ENCODE peak calls at places on chromosomes 13 and 19, in four cellular contexts. Y is nucleus accumbens, M is body of pancreas, N is GM12892. H is an unnamed sample.

GRCh38 chr19:2269244-2270156 is 12.5 kb downstream of the PEAK3 start:
- DNase-seq in M (peak), N (peak), Y (peak), H (peak)

GRCh38 chr13:113562085-113562749 is 22.3 kb upstream of the TFDP1 start:
- DNase-seq in N (peak), Y (no peak), M (peak), H (peak)

GRCh38 chr13:34412817-34413365 is 529.2 kb upstream of the NBEA start:
- DNase-seq in N (no peak), Y (no peak), M (no peak), H (no peak)

GRCh38 chr13:45584816-45585215 is 30.7 kb downstream of the ERICH6B start:
- DNase-seq in Y (no peak), N (no peak), M (no peak), H (no peak)

GRCh38 chr13:101398920-101399319 is 17.4 kb downstream of the NALCN start:
- DNase-seq in N (no peak), Y (no peak), M (no peak), H (no peak)

GRCh38 chr13:99144306-99144705 is 56.3 kb upstream of the UBAC2 start:
- DNase-seq in Y (no peak), N (no peak), M (no peak), H (no peak)

GRCh38 chr19:43763473-43763939 is 8.7 kb upstream of the SMG9 start:
- DNase-seq in N (no peak), Y (no peak), M (no peak), H (no peak)

GRCh38 chr19:2415973-2416319 is 11.4 kb downstream of the TIMM13 start:
- DNase-seq in M (no peak), N (no peak), Y (no peak), H (no peak)

GRCh38 chr13:23824355-23824754 is 64.8 kb downstream of the MIPEP start:
- DNase-seq in N (no peak), Y (no peak), M (no peak), H (no peak)

GRCh38 chr19:43446746-43447489 is 18.5 kb downstream of the LYPD3 start:
- DNase-seq in Y (no peak), M (peak), N (peak), H (peak)

GRCh38 chr19:5345895-5346386 is 5.3 kb upstream of the PTPRS start:
- DNase-seq in N (no peak), Y (no peak), M (no peak), H (no peak)

GRCh38 chr19:48619692-48620565 is 623 bp downstream of the SPHK2 start:
- DNase-seq in Y (no peak), N (no peak), M (no peak), H (no peak)

GRCh38 chr13:74009100-74009668 is 125.0 kb downstream of the KLF12 start:
- DNase-seq in N (no peak), Y (no peak), M (no peak), H (no peak)

GRCh38 chr19:42280761-42281174 is 11.7 kb downstream of the CIC start:
- DNase-seq in Y (no peak), N (no peak), M (no peak), H (no peak)

GRCh38 chr19:35410487-35410886 is 37.6 kb upstream of the FFAR2 start:
- DNase-seq in Y (no peak), M (no peak), N (no peak), H (no peak)

GRCh38 chr13:44128522-44128921 is 245.1 kb upstream of the SERP2 start:
- DNase-seq in M (no peak), N (no peak), Y (no peak), H (no peak)

GRCh38 chr19:2523630-2524311 is 47.8 kb downstream of the GADD45B start:
- DNase-seq in Y (no peak), M (no peak), N (no peak), H (no peak)

GRCh38 chr19:6047741-6048231 is 62.5 kb downstream of the RFX2 start:
- DNase-seq in N (no peak), M (peak), Y (no peak), H (no peak)

GRCh38 chr13:113369881-113370280 is 6.0 kb upstream of the GRTP1 start:
- DNase-seq in Y (no peak), N (no peak), M (no peak), H (peak)

GRCh38 chr13:80263745-80264513 is 77.0 kb downstream of the SPRY2 start:
- DNase-seq in Y (no peak), M (no peak), N (no peak), H (no peak)